ENCODE peak calls at places on chromosomes 16 and 17, in eight cellular contexts. One of them, this sample, is unnamed.

GRCh38 chr16:23435500-23435899 is 17.5 kb downstream of the COG7 start:
- DNase-seq in BJ: no peak
- DNase-seq in CD4-positive, CD25-positive, alpha-beta regulatory T cell: peak
- DNase-seq in ovary: no peak
- DNase-seq in CD8-positive, alpha-beta T cell: peak
- DNase-seq in effector memory CD4-positive, alpha-beta T cell: peak
- DNase-seq in tibial artery: no peak
- DNase-seq in RWPE2: no peak
- DNase-seq in this sample: peak

GRCh38 chr16:75343311-75343710 is 90.0 kb downstream of the CFDP1 start:
- DNase-seq in effector memory CD4-positive, alpha-beta T cell: no peak
- DNase-seq in CD8-positive, alpha-beta T cell: no peak
- DNase-seq in ovary: no peak
- DNase-seq in BJ: no peak
- DNase-seq in RWPE2: no peak
- DNase-seq in tibial artery: no peak
- DNase-seq in CD4-positive, CD25-positive, alpha-beta regulatory T cell: no peak
- DNase-seq in this sample: no peak

GRCh38 chr16:4548124-4548523 is 8.0 kb upstream of the C16orf96 start:
- DNase-seq in effector memory CD4-positive, alpha-beta T cell: no peak
- DNase-seq in CD8-positive, alpha-beta T cell: no peak
- DNase-seq in RWPE2: no peak
- DNase-seq in ovary: no peak
- DNase-seq in tibial artery: no peak
- DNase-seq in CD4-positive, CD25-positive, alpha-beta regulatory T cell: no peak
- DNase-seq in BJ: no peak
- DNase-seq in this sample: no peak

GRCh38 chr17:65423346-65424140 is 137.9 kb downstream of the AXIN2 start:
- DNase-seq in BJ: no peak
- DNase-seq in ovary: no peak
- DNase-seq in effector memory CD4-positive, alpha-beta T cell: no peak
- DNase-seq in RWPE2: no peak
- DNase-seq in tibial artery: no peak
- DNase-seq in CD4-positive, CD25-positive, alpha-beta regulatory T cell: no peak
- DNase-seq in CD8-positive, alpha-beta T cell: no peak
- DNase-seq in this sample: no peak

GRCh38 chr17:1074886-1075665 is 78.1 kb downstream of the TIMM22 start:
- DNase-seq in BJ: no peak
- DNase-seq in effector memory CD4-positive, alpha-beta T cell: no peak
- DNase-seq in tibial artery: no peak
- DNase-seq in ovary: no peak
- DNase-seq in CD4-positive, CD25-positive, alpha-beta regulatory T cell: no peak
- DNase-seq in CD8-positive, alpha-beta T cell: no peak
- DNase-seq in RWPE2: no peak
- DNase-seq in this sample: no peak

GRCh38 chr16:54178491-54178976 is 108.1 kb downstream of the IRX3 start:
- DNase-seq in effector memory CD4-positive, alpha-beta T cell: no peak
- DNase-seq in CD4-positive, CD25-positive, alpha-beta regulatory T cell: no peak
- DNase-seq in BJ: no peak
- DNase-seq in CD8-positive, alpha-beta T cell: no peak
- DNase-seq in RWPE2: no peak
- DNase-seq in tibial artery: no peak
- DNase-seq in ovary: no peak
- DNase-seq in this sample: no peak

GRCh38 chr17:44794699-44795413 is 35.2 kb downstream of the GJC1 start:
- DNase-seq in CD4-positive, CD25-positive, alpha-beta regulatory T cell: no peak
- DNase-seq in ovary: no peak
- DNase-seq in CD8-positive, alpha-beta T cell: no peak
- DNase-seq in effector memory CD4-positive, alpha-beta T cell: no peak
- DNase-seq in tibial artery: peak
- DNase-seq in RWPE2: no peak
- DNase-seq in BJ: peak
- DNase-seq in this sample: peak

GRCh38 chr17:7261377-7262191 is 694 bp downstream of the CLDN7 start:
- DNase-seq in RWPE2: no peak
- DNase-seq in tibial artery: no peak
- DNase-seq in ovary: no peak
- DNase-seq in CD4-positive, CD25-positive, alpha-beta regulatory T cell: peak
- DNase-seq in effector memory CD4-positive, alpha-beta T cell: no peak
- DNase-seq in BJ: no peak
- DNase-seq in CD8-positive, alpha-beta T cell: no peak
- DNase-seq in this sample: peak

GRCh38 chr17:80261159-80261894 is 675 bp downstream of the RNF213 start:
- DNase-seq in RWPE2: no peak
- DNase-seq in tibial artery: peak
- DNase-seq in CD8-positive, alpha-beta T cell: peak
- DNase-seq in ovary: peak
- DNase-seq in effector memory CD4-positive, alpha-beta T cell: peak
- DNase-seq in BJ: no peak
- DNase-seq in CD4-positive, CD25-positive, alpha-beta regulatory T cell: peak
- DNase-seq in this sample: peak

GRCh38 chr16:81720973-81721907 is 57.9 kb upstream of the PLCG2 start:
- DNase-seq in ovary: no peak
- DNase-seq in CD4-positive, CD25-positive, alpha-beta regulatory T cell: no peak
- DNase-seq in tibial artery: no peak
- DNase-seq in BJ: no peak
- DNase-seq in effector memory CD4-positive, alpha-beta T cell: no peak
- DNase-seq in RWPE2: no peak
- DNase-seq in CD8-positive, alpha-beta T cell: no peak
- DNase-seq in this sample: no peak

GRCh38 chr17:70317416-70317815 is 148.1 kb downstream of the KCNJ2 start:
- DNase-seq in RWPE2: no peak
- DNase-seq in tibial artery: no peak
- DNase-seq in effector memory CD4-positive, alpha-beta T cell: no peak
- DNase-seq in CD4-positive, CD25-positive, alpha-beta regulatory T cell: no peak
- DNase-seq in BJ: no peak
- DNase-seq in ovary: no peak
- DNase-seq in CD8-positive, alpha-beta T cell: no peak
- DNase-seq in this sample: no peak

GRCh38 chr16:62010186-62010585 is 26.1 kb downstream of the CDH8 start:
- DNase-seq in BJ: no peak
- DNase-seq in CD4-positive, CD25-positive, alpha-beta regulatory T cell: no peak
- DNase-seq in effector memory CD4-positive, alpha-beta T cell: no peak
- DNase-seq in tibial artery: no peak
- DNase-seq in ovary: no peak
- DNase-seq in CD8-positive, alpha-beta T cell: no peak
- DNase-seq in RWPE2: no peak
- DNase-seq in this sample: no peak

GRCh38 chr17:3639981-3640596 is 3.5 kb downstream of the CTNS start:
- DNase-seq in RWPE2: no peak
- DNase-seq in ovary: no peak
- DNase-seq in effector memory CD4-positive, alpha-beta T cell: no peak
- DNase-seq in BJ: no peak
- DNase-seq in CD4-positive, CD25-positive, alpha-beta regulatory T cell: no peak
- DNase-seq in tibial artery: no peak
- DNase-seq in CD8-positive, alpha-beta T cell: no peak
- DNase-seq in this sample: no peak

DNA sequence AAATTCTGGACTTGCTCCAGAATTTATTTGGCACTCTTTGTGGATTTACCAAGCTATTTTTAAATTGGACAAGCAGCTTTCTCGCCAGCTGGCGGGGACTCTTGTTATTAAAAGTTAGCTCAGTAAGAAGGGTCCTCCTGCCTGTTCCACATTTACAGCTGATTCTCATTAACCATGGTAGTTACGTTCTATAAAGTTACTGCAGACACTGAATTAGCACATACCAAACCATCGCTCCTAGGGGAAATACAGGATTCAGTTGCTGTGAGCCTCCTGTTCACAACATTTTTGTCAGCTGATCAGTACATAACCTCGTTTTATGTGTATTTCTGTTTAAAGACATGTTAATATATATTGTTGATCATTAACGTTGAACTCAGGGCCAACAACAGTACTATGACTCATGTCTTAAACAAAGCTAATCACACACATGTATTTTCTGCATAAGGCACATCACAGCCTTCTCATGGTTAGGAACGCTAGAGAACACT is 4.2 kb downstream of the LDAF1 start:
- DNase-seq in BJ: peak
- DNase-seq in CD8-positive, alpha-beta T cell: no peak
- DNase-seq in CD4-positive, CD25-positive, alpha-beta regulatory T cell: no peak
- DNase-seq in tibial artery: peak
- DNase-seq in RWPE2: no peak
- DNase-seq in ovary: peak
- DNase-seq in effector memory CD4-positive, alpha-beta T cell: no peak
- DNase-seq in this sample: peak
- H3K4me3 ChIP-seq in BJ: no peak
- H3K4me3 ChIP-seq in CD8-positive, alpha-beta T cell: no peak
- H3K4me3 ChIP-seq in CD4-positive, CD25-positive, alpha-beta regulatory T cell: no peak
- H3K4me3 ChIP-seq in tibial artery: no peak
- H3K4me3 ChIP-seq in RWPE2: no peak
- H3K4me3 ChIP-seq in ovary: no peak
- H3K4me3 ChIP-seq in effector memory CD4-positive, alpha-beta T cell: no peak
- H3K4me3 ChIP-seq in this sample: no peak

GRCh38 chr16:9526791-9527190 is 435.3 kb downstream of the HAPSTR1 start:
- DNase-seq in effector memory CD4-positive, alpha-beta T cell: no peak
- DNase-seq in BJ: no peak
- DNase-seq in CD8-positive, alpha-beta T cell: no peak
- DNase-seq in ovary: no peak
- DNase-seq in RWPE2: no peak
- DNase-seq in CD4-positive, CD25-positive, alpha-beta regulatory T cell: no peak
- DNase-seq in tibial artery: no peak
- DNase-seq in this sample: no peak
- H3K4me3 ChIP-seq in effector memory CD4-positive, alpha-beta T cell: no peak
- H3K4me3 ChIP-seq in BJ: no peak
- H3K4me3 ChIP-seq in CD8-positive, alpha-beta T cell: no peak
- H3K4me3 ChIP-seq in ovary: no peak
- H3K4me3 ChIP-seq in RWPE2: no peak
- H3K4me3 ChIP-seq in CD4-positive, CD25-positive, alpha-beta regulatory T cell: no peak
- H3K4me3 ChIP-seq in tibial artery: no peak
- H3K4me3 ChIP-seq in this sample: no peak

GRCh38 chr17:77083547-77083946 is 57.2 kb upstream of the SEC14L1 start:
- DNase-seq in tibial artery: no peak
- DNase-seq in ovary: no peak
- DNase-seq in RWPE2: no peak
- DNase-seq in BJ: no peak
- DNase-seq in effector memory CD4-positive, alpha-beta T cell: no peak
- DNase-seq in CD8-positive, alpha-beta T cell: no peak
- DNase-seq in CD4-positive, CD25-positive, alpha-beta regulatory T cell: no peak
- DNase-seq in this sample: no peak

GRCh38 chr17:77086433-77087010 is 54.2 kb upstream of the SEC14L1 start:
- DNase-seq in RWPE2: peak
- DNase-seq in effector memory CD4-positive, alpha-beta T cell: peak
- DNase-seq in ovary: peak
- DNase-seq in CD4-positive, CD25-positive, alpha-beta regulatory T cell: peak
- DNase-seq in tibial artery: peak
- DNase-seq in CD8-positive, alpha-beta T cell: peak
- DNase-seq in BJ: no peak
- DNase-seq in this sample: peak

GRCh38 chr17:77088455-77089117 is 52.2 kb upstream of the SEC14L1 start:
- DNase-seq in CD4-positive, CD25-positive, alpha-beta regulatory T cell: peak
- DNase-seq in BJ: peak
- DNase-seq in tibial artery: peak
- DNase-seq in effector memory CD4-positive, alpha-beta T cell: peak
- DNase-seq in ovary: peak
- DNase-seq in CD8-positive, alpha-beta T cell: peak
- DNase-seq in RWPE2: peak
- DNase-seq in this sample: peak

GRCh38 chr17:77087650-77088454 is 52.9 kb upstream of the SEC14L1 start:
- DNase-seq in effector memory CD4-positive, alpha-beta T cell: no peak
- DNase-seq in RWPE2: no peak
- DNase-seq in BJ: no peak
- DNase-seq in ovary: no peak
- DNase-seq in CD4-positive, CD25-positive, alpha-beta regulatory T cell: no peak
- DNase-seq in tibial artery: no peak
- DNase-seq in CD8-positive, alpha-beta T cell: no peak
- DNase-seq in this sample: no peak

GRCh38 chr17:77085916-77086432 is 54.8 kb upstream of the SEC14L1 start:
- DNase-seq in CD8-positive, alpha-beta T cell: no peak
- DNase-seq in BJ: no peak
- DNase-seq in CD4-positive, CD25-positive, alpha-beta regulatory T cell: no peak
- DNase-seq in tibial artery: no peak
- DNase-seq in effector memory CD4-positive, alpha-beta T cell: no peak
- DNase-seq in RWPE2: no peak
- DNase-seq in ovary: no peak
- DNase-seq in this sample: no peak
- H3K4me3 ChIP-seq in CD8-positive, alpha-beta T cell: no peak
- H3K4me3 ChIP-seq in BJ: no peak
- H3K4me3 ChIP-seq in CD4-positive, CD25-positive, alpha-beta regulatory T cell: no peak
- H3K4me3 ChIP-seq in tibial artery: no peak
- H3K4me3 ChIP-seq in effector memory CD4-positive, alpha-beta T cell: peak
- H3K4me3 ChIP-seq in RWPE2: no peak
- H3K4me3 ChIP-seq in ovary: no peak
- H3K4me3 ChIP-seq in this sample: no peak

DNA sequence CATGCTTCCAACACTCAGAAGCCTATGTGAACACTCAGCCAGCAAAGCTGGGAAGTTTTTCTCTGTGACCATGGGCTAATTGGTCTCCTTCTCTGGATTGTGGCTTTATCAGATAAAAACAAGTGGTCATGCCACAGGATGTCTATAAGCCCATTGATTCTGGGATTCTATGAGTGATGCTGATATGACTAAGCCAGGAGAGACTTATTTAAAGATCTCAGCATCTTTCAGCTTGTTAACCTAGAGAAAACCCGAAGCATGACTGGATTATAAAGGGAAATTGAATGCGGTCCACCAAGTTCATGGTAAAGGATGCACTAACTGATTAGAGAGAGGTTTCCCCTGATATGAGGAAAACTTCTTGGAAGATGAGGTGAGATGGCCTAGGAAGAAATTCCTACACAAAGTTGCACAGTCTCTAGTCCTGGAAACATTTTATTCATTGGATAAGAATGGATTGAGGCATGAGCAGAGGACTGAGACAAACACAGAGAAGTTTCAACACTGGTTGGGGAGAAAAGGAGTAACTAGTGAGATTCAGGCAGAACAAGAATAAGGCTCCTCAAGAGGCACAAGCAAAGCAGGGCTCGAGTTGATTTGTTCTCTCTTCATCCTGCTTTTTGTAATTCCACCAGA is 2.1 kb upstream of the CCL2 start:
- DNase-seq in CD8-positive, alpha-beta T cell: no peak
- DNase-seq in CD4-positive, CD25-positive, alpha-beta regulatory T cell: no peak
- DNase-seq in ovary: no peak
- DNase-seq in BJ: no peak
- DNase-seq in RWPE2: no peak
- DNase-seq in tibial artery: no peak
- DNase-seq in effector memory CD4-positive, alpha-beta T cell: no peak
- DNase-seq in this sample: no peak
- H3K4me3 ChIP-seq in CD8-positive, alpha-beta T cell: no peak
- H3K4me3 ChIP-seq in CD4-positive, CD25-positive, alpha-beta regulatory T cell: no peak
- H3K4me3 ChIP-seq in ovary: no peak
- H3K4me3 ChIP-seq in BJ: no peak
- H3K4me3 ChIP-seq in RWPE2: no peak
- H3K4me3 ChIP-seq in tibial artery: no peak
- H3K4me3 ChIP-seq in effector memory CD4-positive, alpha-beta T cell: no peak
- H3K4me3 ChIP-seq in this sample: no peak

DNA sequence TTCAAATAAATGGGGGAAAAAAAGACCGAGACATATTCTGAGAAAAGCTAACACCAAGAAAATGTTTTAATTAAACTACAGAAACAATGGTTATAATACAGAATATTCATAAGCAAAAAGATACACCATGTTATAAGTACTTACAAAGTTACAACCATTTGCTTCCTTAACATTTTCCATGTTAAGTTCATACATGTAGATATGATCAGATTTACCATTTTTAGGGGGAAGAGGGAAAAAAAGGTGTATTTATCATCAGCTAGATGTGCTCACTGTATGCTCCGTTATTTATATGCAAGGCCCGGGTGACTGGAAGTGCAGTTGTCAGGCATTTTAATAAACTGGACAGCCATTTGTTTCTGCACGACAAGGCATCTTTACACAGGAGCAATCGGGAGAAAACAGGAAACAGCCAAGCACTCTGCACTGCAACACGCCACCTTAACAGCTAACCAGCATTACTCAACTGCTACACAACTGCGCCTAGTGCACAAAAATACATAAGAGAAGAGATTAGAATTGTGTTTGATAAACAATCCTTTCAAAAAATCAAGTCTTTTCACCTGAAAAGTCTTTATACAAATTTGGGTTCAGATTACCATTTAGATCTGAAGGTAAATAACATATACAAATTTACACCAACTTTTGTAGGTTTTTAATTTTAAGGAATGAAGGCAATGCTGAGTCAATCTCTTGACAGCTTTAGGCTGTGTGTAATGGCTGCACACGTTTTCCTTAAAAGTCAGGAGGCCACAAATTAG is 2.9 kb downstream of the SRSF2 start:
- DNase-seq in BJ: no peak
- DNase-seq in RWPE2: no peak
- DNase-seq in ovary: no peak
- DNase-seq in effector memory CD4-positive, alpha-beta T cell: no peak
- DNase-seq in CD8-positive, alpha-beta T cell: no peak
- DNase-seq in tibial artery: no peak
- DNase-seq in CD4-positive, CD25-positive, alpha-beta regulatory T cell: no peak
- DNase-seq in this sample: no peak
- H3K4me3 ChIP-seq in BJ: peak
- H3K4me3 ChIP-seq in RWPE2: peak
- H3K4me3 ChIP-seq in ovary: no peak
- H3K4me3 ChIP-seq in effector memory CD4-positive, alpha-beta T cell: peak
- H3K4me3 ChIP-seq in CD8-positive, alpha-beta T cell: peak
- H3K4me3 ChIP-seq in tibial artery: peak
- H3K4me3 ChIP-seq in CD4-positive, CD25-positive, alpha-beta regulatory T cell: peak
- H3K4me3 ChIP-seq in this sample: peak